ENCODE peak calls at places on chromosomes 1 and 21, in four cellular contexts. D is K562, A is GM12878, N is HepG2. O is an unnamed sample.

GRCh38 chr1:67496329-67496728 is 66.1 kb upstream of the SERBP1 start:
- DNase-seq in D (no peak), A (no peak), N (no peak), O (no peak)

GRCh38 chr1:78715181-78715661 is 65.6 kb downstream of the IFI44 start:
- DNase-seq in N (no peak), A (no peak), D (no peak), O (no peak)

GRCh38 chr1:230285351-230285750 is 140.8 kb downstream of the PGBD5 start:
- DNase-seq in N (no peak), D (no peak), A (no peak), O (no peak)

GRCh38 chr1:174051956-174052355 is 29.8 kb upstream of the RC3H1 start:
- DNase-seq in D (peak; percentile 12), A (no peak), N (no peak), O (no peak)

GRCh38 chr1:201648911-201649775 is 110.2 kb downstream of the NAV1 start:
- DNase-seq in N (no peak), A (no peak), D (peak; percentile 58), O (peak; percentile 66)

GRCh38 chr1:24355466-24355865 is 36.3 kb downstream of the GRHL3 start:
- DNase-seq in D (no peak), A (no peak), N (no peak), O (no peak)

GRCh38 chr1:225890346-225891228 is 1.6 kb upstream of the LEFTY1 start:
- DNase-seq in N (peak; percentile 68), D (no peak), A (no peak), O (peak; percentile 68)

GRCh38 chr1:91553196-91553595 is 52.5 kb downstream of the CDC7 start:
- DNase-seq in A (no peak), N (no peak), D (no peak), O (no peak)

GRCh38 chr21:44301961-44302406 is 2.1 kb downstream of the PFKL start:
- DNase-seq in D (no peak), A (no peak), N (peak; percentile 16), O (no peak)

GRCh38 chr21:44535963-44536362 is 4.0 kb downstream of the KRTAP10-1 start:
- DNase-seq in A (no peak), D (no peak), N (no peak), O (no peak)

GRCh38 chr1:92577251-92577895 is 90.6 kb upstream of the GFI1 start:
- DNase-seq in N (no peak), A (no peak), D (no peak), O (no peak)

GRCh38 chr1:154186177-154186576 is 5.7 kb downstream of the TPM3 start:
- DNase-seq in D (peak; percentile 61), A (no peak), N (peak; percentile 43), O (peak; percentile 76)

GRCh38 chr1:36665478-36666080 is 182.9 kb upstream of the CSF3R start:
- DNase-seq in D (no peak), A (no peak), N (no peak), O (no peak)

GRCh38 chr1:29525941-29526340 is 289.6 kb downstream of the PTPRU start:
- DNase-seq in D (no peak), N (no peak), A (no peak), O (no peak)

GRCh38 chr1:187474266-187474665 is 645.5 kb downstream of the PLA2G4A start:
- DNase-seq in A (no peak), D (no peak), N (no peak), O (no peak)

GRCh38 chr1:198622532-198623218 is 16.2 kb upstream of the PTPRC start:
- DNase-seq in N (no peak), D (no peak), A (no peak), O (no peak)

GRCh38 chr21:36350282-36350910 is 30.4 kb downstream of the MORC3 start:
- DNase-seq in N (no peak), D (no peak), A (no peak), O (no peak)

GRCh38 chr1:207034998-207035397 is 2.4 kb upstream of the C1orf116 start:
- DNase-seq in A (no peak), D (no peak), N (no peak), O (no peak)

GRCh38 chr1:218034464-218034863 is 250.6 kb upstream of the RRP15 start:
- DNase-seq in D (no peak), N (no peak), A (no peak), O (peak; percentile 41)

GRCh38 chr1:222886194-222887126 is 71.6 kb downstream of the DISP1 start:
- DNase-seq in D (no peak), N (peak; percentile 43), A (no peak), O (no peak)

GRCh38 chr1:17433261-17433660 is 6.2 kb downstream of the RCC2 start:
- DNase-seq in D (no peak), A (no peak), N (no peak), O (no peak)

GRCh38 chr1:17425806-17426205 is 13.7 kb downstream of the RCC2 start:
- DNase-seq in D (no peak), A (no peak), N (no peak), O (no peak)

GRCh38 chr1:17427696-17428660 is 11.5 kb downstream of the RCC2 start:
- DNase-seq in A (no peak), N (no peak), D (no peak), O (no peak)

GRCh38 chr1:17432412-17432811 is 7.1 kb downstream of the RCC2 start:
- DNase-seq in N (no peak), A (no peak), D (no peak), O (no peak)

DNA sequence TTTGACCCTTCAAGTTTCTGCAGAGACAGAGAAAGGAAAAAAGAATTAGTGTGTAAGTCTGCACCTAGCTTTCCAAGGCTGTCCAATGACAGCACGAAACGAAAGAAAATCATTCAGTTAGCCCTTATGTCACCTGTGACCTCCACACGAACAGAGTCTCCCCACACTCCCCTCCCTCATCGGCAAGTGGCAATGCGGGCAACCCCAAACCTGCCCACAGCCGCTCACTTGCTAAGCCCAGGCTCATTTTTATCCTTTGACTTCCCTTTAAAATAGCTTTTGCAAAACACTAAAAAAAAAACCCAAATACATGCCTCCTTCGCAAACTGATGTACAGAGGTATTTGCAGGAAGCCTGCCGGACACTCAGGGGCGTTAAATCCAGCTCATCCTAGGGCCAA is 10.3 kb downstream of the RCC2 start:
- DNase-seq in A (no peak), N (no peak), D (no peak), O (no peak)
- TF ChIP-seq ETV6 in A (no peak), N (no peak), D (no peak), O (no peak)

GRCh38 chr1:205458777-205459566 is 3.1 kb upstream of the BLACAT1 start:
- DNase-seq in D (peak; percentile 59), N (peak; percentile 34), A (no peak), O (peak; percentile 79)
- TF ChIP-seq ETV6 in D (no peak), N (no peak), A (no peak), O (peak; percentile 81)

DNA sequence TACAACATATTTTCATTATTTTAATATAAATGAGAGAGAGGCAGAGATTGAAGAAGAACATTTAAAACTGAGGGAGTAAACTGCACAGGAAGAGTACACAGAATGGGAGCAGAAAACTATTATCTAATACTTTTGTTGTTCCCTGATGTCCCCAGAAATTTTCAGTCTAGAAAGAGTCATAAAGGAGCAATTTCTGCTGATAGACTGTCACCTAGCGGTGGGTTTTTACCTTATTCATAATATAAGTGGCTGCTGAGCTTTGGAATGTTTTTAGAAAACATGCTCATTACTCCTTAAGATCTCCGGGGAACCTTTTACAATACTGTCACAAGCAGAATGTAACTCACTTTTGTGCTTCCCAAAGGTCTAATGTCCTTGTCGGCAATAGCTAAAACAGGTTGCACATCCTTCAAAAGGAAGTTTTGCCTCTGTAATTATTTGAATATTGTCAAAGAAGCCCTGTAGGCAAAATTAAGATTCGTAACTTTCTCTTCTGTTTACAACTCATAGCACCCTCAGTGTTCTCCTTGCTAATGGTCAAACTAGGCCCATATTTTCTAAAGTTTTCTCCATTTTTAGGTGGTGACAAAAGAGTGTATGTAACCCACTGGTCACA is 4.9 kb upstream of the NPL start:
- DNase-seq in N (peak; percentile 20), D (peak; percentile 28), A (no peak), O (no peak)
- TF ChIP-seq ETV6 in N (no peak), D (no peak), A (no peak), O (no peak)

GRCh38 chr21:38909109-38909508 is 103.4 kb downstream of the ETS2 start:
- DNase-seq in D (no peak), N (peak; percentile 26), A (no peak), O (no peak)
- TF ChIP-seq ETV6 in D (no peak), N (no peak), A (no peak), O (no peak)

GRCh38 chr1:109218516-109218915 is 4.8 kb downstream of the SARS1 start:
- DNase-seq in D (no peak), A (no peak), N (no peak), O (no peak)
- TF ChIP-seq ETV6 in D (no peak), A (no peak), N (no peak), O (no peak)

GRCh38 chr1:210686841-210687240 is 358.1 kb downstream of the HHAT start:
- DNase-seq in A (no peak), N (no peak), D (no peak), O (no peak)

GRCh38 chr1:210684466-210685294 is 356.0 kb downstream of the HHAT start:
- DNase-seq in D (no peak), N (no peak), A (peak; percentile 51), O (no peak)

GRCh38 chr1:210687582-210688279 is 359.0 kb downstream of the HHAT start:
- DNase-seq in A (no peak), D (no peak), N (no peak), O (no peak)

GRCh38 chr1:210683403-210684047 is 354.8 kb downstream of the HHAT start:
- DNase-seq in N (no peak), D (no peak), A (no peak), O (no peak)

DNA sequence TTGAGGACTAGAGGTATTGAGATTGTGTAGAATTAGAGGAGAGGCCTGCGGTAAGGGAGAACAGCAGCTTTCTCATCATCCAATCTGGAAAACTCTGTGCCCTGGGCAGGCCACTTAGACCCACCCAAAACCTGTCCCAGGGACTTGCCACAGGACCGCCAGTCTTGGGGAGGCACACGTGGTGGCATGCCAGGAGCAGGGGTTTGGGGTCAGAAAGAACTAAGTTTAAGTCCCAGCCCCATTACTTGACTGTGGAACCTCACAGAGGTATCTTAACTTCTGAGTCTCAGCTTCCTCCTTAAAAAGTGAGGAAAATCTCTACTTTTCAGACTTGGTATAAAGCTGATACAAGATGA is 356.6 kb downstream of the HHAT start:
- DNase-seq in D (no peak), A (no peak), N (no peak), O (no peak)
- TF ChIP-seq ETV6 in D (no peak), A (no peak), N (no peak), O (no peak)

DNA sequence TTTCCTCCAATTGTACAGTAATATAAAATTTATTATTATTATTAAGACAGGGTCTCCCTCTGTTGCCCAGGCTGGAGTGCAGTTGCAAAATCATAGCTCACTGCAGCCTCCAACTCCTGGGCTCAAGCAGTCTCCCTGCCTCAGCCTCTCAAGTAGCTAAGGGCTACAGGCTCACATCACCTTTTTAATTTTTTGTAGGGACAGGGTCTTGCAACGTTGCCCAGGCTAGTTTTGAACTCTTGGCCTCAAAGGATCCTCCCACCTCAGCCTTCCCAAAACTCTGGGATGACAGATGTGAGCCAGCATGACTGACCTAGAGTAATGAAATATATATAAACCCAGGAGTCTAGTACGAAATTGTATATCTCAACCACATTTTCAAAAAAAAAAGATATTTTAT is 49.2 kb downstream of the B3GALNT2 start:
- DNase-seq in D (no peak), A (no peak), N (no peak), O (no peak)
- TF ChIP-seq ETV6 in D (no peak), A (no peak), N (no peak), O (no peak)

DNA sequence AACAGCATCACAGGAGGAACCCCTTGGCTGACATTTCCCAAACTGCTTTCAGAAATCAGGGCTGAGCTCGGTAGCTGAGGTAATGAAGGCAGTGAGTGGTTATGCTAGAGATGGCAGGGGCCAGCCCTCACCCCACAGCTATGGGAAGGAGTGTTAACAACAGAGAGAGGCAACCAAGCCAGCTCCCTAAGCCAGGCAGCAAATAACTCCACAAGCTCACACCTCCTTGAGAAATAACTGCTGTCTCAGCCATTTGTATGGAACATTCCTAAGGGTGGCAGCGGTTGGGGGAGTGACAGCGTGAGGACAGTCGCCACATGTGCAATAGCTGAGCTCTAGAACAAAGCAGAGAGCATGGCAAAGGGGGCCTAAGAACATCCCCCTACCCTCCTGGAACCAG is 42.6 kb downstream of the LMX1A start:
- DNase-seq in N (no peak), A (no peak), D (no peak), O (no peak)
- TF ChIP-seq ETV6 in N (no peak), A (no peak), D (no peak), O (no peak)